ENCODE peak calls at places on chromosomes 5 and 9, in nine cellular contexts. F is CD8-positive, alpha-beta T cell; D is endothelial cell; S is GDM1; G is AG08395; M is GM04504; P is left ventricle myocardium inferior; H is HAP-1; W is aorta. Y is an unnamed sample.

GRCh38 chr9:135992486-135993408 is 31.6 kb upstream of the UBAC1 start:
- DNase-seq in S (no peak), D (peak), P (peak), M (peak), W (peak), G (peak), H (peak), F (peak), Y (peak)

GRCh38 chr9:81086421-81086820 is 602.9 kb downstream of the TLE1 start:
- DNase-seq in S (no peak), F (no peak), G (no peak), P (no peak), H (no peak), D (no peak), W (no peak), M (no peak), Y (no peak)

GRCh38 chr5:112691758-112692157 is 45.9 kb upstream of the APC start:
- DNase-seq in D (peak), P (no peak), F (peak), S (peak), M (no peak), H (peak), G (no peak), W (no peak), Y (peak)

GRCh38 chr9:14245901-14246525 is 67.9 kb downstream of the NFIB start:
- DNase-seq in G (peak), D (no peak), M (peak), H (no peak), S (no peak), F (no peak), P (no peak), W (no peak), Y (no peak)

GRCh38 chr5:71653119-71653518 is 66.0 kb upstream of the CARTPT start:
- DNase-seq in W (no peak), H (peak), F (no peak), D (no peak), G (peak), M (peak), S (no peak), P (no peak), Y (no peak)

GRCh38 chr5:72388652-72389051 is 68.5 kb downstream of the PTCD2 start:
- DNase-seq in W (peak), S (no peak), G (no peak), H (no peak), D (no peak), M (no peak), P (peak), F (no peak), Y (no peak)

GRCh38 chr5:174520420-174521396 is 203.7 kb upstream of the MSX2 start:
- DNase-seq in G (no peak), F (no peak), D (no peak), P (no peak), H (no peak), S (no peak), M (no peak), W (no peak), Y (no peak)

GRCh38 chr5:177473461-177473991 is at the start of gene DBN1:
- DNase-seq in P (peak), S (peak), G (peak), F (no peak), D (peak), H (peak), W (peak), M (no peak), Y (peak)

GRCh38 chr5:135535820-135536801 is at the start of gene NEUROG1:
- DNase-seq in H (no peak), F (no peak), P (no peak), G (no peak), S (no peak), M (no peak), D (peak), W (no peak), Y (no peak)

GRCh38 chr5:2018390-2018724 is 135.6 kb upstream of the IRX4 start:
- DNase-seq in H (no peak), M (no peak), W (no peak), D (no peak), S (no peak), F (no peak), P (no peak), G (no peak), Y (no peak)

GRCh38 chr5:153158608-153159007 is 331.9 kb upstream of the GRIA1 start:
- DNase-seq in H (no peak), D (no peak), W (no peak), S (no peak), M (no peak), F (no peak), P (no peak), G (no peak), Y (no peak)

GRCh38 chr5:145568581-145568980 is 266.6 kb downstream of the PRELID2 start:
- DNase-seq in H (no peak), P (no peak), S (no peak), M (no peak), W (no peak), F (no peak), G (no peak), D (no peak), Y (no peak)

GRCh38 chr5:136620016-136620419 is 254.7 kb upstream of the TRPC7 start:
- DNase-seq in M (no peak), D (no peak), G (no peak), W (no peak), H (no peak), S (no peak), F (no peak), P (no peak), Y (no peak)

GRCh38 chr9:137297060-137297664 is 4.9 kb downstream of the NRARP start:
- DNase-seq in D (no peak), H (no peak), M (no peak), W (no peak), S (no peak), F (no peak), G (no peak), P (no peak), Y (no peak)